ENCODE peak calls at places on chromosomes 2 and 18, in nine cellular contexts. S, J, Q, E, K, L, V, B and O are unnamed samples.

GRCh38 chr2:238183846-238184245 is 19.6 kb downstream of the ILKAP start:
- DNase-seq in J (no peak), B (no peak), S (no peak), L (no peak), E (no peak), V (no peak), K (no peak), Q (no peak), O (peak; percentile 55)

GRCh38 chr2:11467126-11467649 is 1.2 kb upstream of the E2F6 start:
- DNase-seq in B (no peak), S (no peak), E (no peak), L (no peak), V (no peak), Q (no peak), K (no peak), J (no peak), O (no peak)

GRCh38 chr2:64317712-64318475 is 136.1 kb upstream of the LGALSL start:
- DNase-seq in B (no peak), L (no peak), V (no peak), Q (no peak), J (no peak), K (no peak), S (no peak), E (no peak), O (no peak)

GRCh38 chr2:164841719-164842623 is at the start of gene COBLL1:
- DNase-seq in J (peak; percentile 70), L (peak; percentile 59), E (peak; percentile 4), B (peak; percentile 47), Q (peak; percentile 69), K (peak; percentile 65), V (peak; percentile 20), S (peak; percentile 71), O (peak; percentile 97)

GRCh38 chr2:145235312-145235711 is 715.4 kb upstream of the ZEB2 start:
- DNase-seq in K (no peak), Q (no peak), L (peak; percentile 39), S (no peak), J (peak; percentile 4), B (no peak), V (no peak), E (no peak), O (no peak)

GRCh38 chr2:234438322-234438977 is 58.4 kb downstream of the ARL4C start:
- DNase-seq in L (no peak), Q (no peak), E (no peak), B (no peak), J (no peak), K (no peak), S (no peak), V (no peak), O (no peak)

GRCh38 chr2:179898873-179899272 is 37.5 kb upstream of the ZNF385B start:
- DNase-seq in K (peak; percentile 30), B (no peak), E (no peak), J (peak; percentile 46), Q (peak; percentile 46), S (peak; percentile 19), L (peak; percentile 62), V (no peak), O (peak; percentile 27)

GRCh38 chr2:204282525-204282924 is 262.8 kb upstream of the PARD3B start:
- DNase-seq in K (no peak), B (no peak), E (no peak), V (no peak), S (no peak), J (no peak), Q (no peak), L (no peak), O (peak; percentile 84)

GRCh38 chr2:215664847-215665525 is 229.1 kb upstream of the FN1 start:
- DNase-seq in E (no peak), B (peak; percentile 5), V (no peak), L (no peak), S (no peak), K (no peak), Q (no peak), J (peak; percentile 94), O (no peak)

GRCh38 chr2:121200419-121201315 is 84.3 kb downstream of the TFCP2L1 start:
- DNase-seq in Q (no peak), E (no peak), L (no peak), J (peak; percentile 22), S (no peak), V (no peak), B (no peak), K (no peak), O (no peak)

GRCh38 chr2:66437601-66438497 is 2.9 kb downstream of the MEIS1 start:
- DNase-seq in J (no peak), V (no peak), E (no peak), S (no peak), B (no peak), K (no peak), L (peak; percentile 60), Q (no peak), O (peak; percentile 68)

GRCh38 chr2:19541884-19542283 is 183.5 kb upstream of the OSR1 start:
- DNase-seq in K (no peak), L (no peak), S (no peak), V (no peak), B (no peak), E (no peak), Q (peak; percentile 15), J (peak; percentile 17), O (peak; percentile 32)

GRCh38 chr18:50060822-50061221 is 134.1 kb downstream of the MYO5B start:
- DNase-seq in J (no peak), S (no peak), Q (no peak), K (no peak), L (no peak), E (no peak), B (no peak), V (no peak), O (peak; percentile 35)

GRCh38 chr2:177784449-177784845 is 288.1 kb downstream of the PDE11A start:
- DNase-seq in J (peak; percentile 83), K (no peak), V (no peak), E (no peak), S (no peak), Q (no peak), B (no peak), L (no peak), O (no peak)

GRCh38 chr2:128689971-128690370 is 371.3 kb upstream of the HS6ST1 start:
- DNase-seq in E (no peak), J (no peak), K (no peak), S (no peak), L (no peak), Q (no peak), V (no peak), B (no peak), O (no peak)

GRCh38 chr18:21450913-21451312 is 149.6 kb downstream of the ESCO1 start:
- DNase-seq in S (no peak), J (peak; percentile 92), L (peak; percentile 17), E (no peak), V (no peak), B (no peak), Q (no peak), K (no peak), O (no peak)

GRCh38 chr18:24600076-24600654 is 139.7 kb downstream of the HRH4 start:
- DNase-seq in V (no peak), L (peak; percentile 55), J (peak; percentile 71), E (no peak), B (no peak), Q (peak; percentile 65), K (peak; percentile 43), S (peak; percentile 63), O (peak; percentile 90)

GRCh38 chr2:210363261-210363660 is 48.3 kb upstream of the MYL1 start:
- DNase-seq in J (peak; percentile 0), L (no peak), E (no peak), S (no peak), Q (no peak), B (no peak), V (no peak), K (no peak), O (no peak)

GRCh38 chr18:12409466-12409865 is 1.7 kb downstream of the PRELID3A start:
- DNase-seq in B (no peak), L (no peak), E (no peak), Q (no peak), S (no peak), V (no peak), K (no peak), J (peak; percentile 25), O (peak; percentile 65)

GRCh38 chr18:54689319-54689718 is 98.3 kb downstream of the DYNAP start:
- DNase-seq in Q (no peak), B (no peak), K (no peak), S (no peak), J (no peak), V (no peak), E (no peak), L (no peak), O (no peak)

GRCh38 chr2:182300603-182301002 is 126.2 kb downstream of the PDE1A start:
- DNase-seq in E (no peak), B (no peak), S (peak; percentile 57), L (no peak), K (no peak), V (no peak), J (peak; percentile 50), Q (peak; percentile 16), O (peak; percentile 85)

GRCh38 chr18:32907656-32908441 is 135.0 kb upstream of the KLHL14 start:
- DNase-seq in K (no peak), S (no peak), E (no peak), L (no peak), V (no peak), B (no peak), J (no peak), Q (no peak), O (no peak)

GRCh38 chr2:70632388-70632787 is 78.8 kb upstream of the TGFA start:
- DNase-seq in Q (no peak), J (no peak), L (no peak), B (no peak), S (no peak), V (no peak), E (no peak), K (no peak), O (no peak)

GRCh38 chr18:47331641-47332040 is 80.2 kb upstream of the SKOR2 start:
- DNase-seq in J (no peak), L (no peak), K (no peak), S (no peak), Q (no peak), E (no peak), B (no peak), V (no peak), O (no peak)

GRCh38 chr2:164705412-164706167 is 84.3 kb upstream of the GRB14 start:
- DNase-seq in B (no peak), K (no peak), Q (no peak), S (no peak), L (no peak), J (no peak), V (no peak), E (no peak), O (no peak)

GRCh38 chr2:80169811-80170594 is 134.5 kb downstream of the LRRTM1 start:
- DNase-seq in J (no peak), L (no peak), E (no peak), Q (no peak), V (no peak), K (no peak), B (no peak), S (no peak), O (peak; percentile 57)

GRCh38 chr2:237909801-237910475 is 50.5 kb downstream of the RAMP1 start:
- DNase-seq in L (no peak), Q (no peak), B (no peak), V (no peak), E (no peak), S (no peak), K (no peak), J (no peak), O (no peak)

GRCh38 chr2:176161817-176162626 is 4.9 kb downstream of the HOXD3 start:
- DNase-seq in K (no peak), Q (no peak), J (no peak), S (no peak), B (no peak), E (no peak), V (no peak), L (no peak), O (peak; percentile 89)

GRCh38 chr2:30721668-30722647 is 85.3 kb downstream of the CAPN13 start:
- DNase-seq in S (no peak), L (no peak), Q (no peak), V (peak; percentile 5), E (no peak), B (no peak), J (no peak), K (no peak), O (no peak)

GRCh38 chr18:63578357-63578958 is 8.7 kb upstream of the SERPINB13 start:
- DNase-seq in B (peak; percentile 1), V (no peak), K (peak; percentile 62), Q (peak; percentile 18), E (no peak), J (peak; percentile 43), L (peak; percentile 73), S (peak; percentile 11), O (peak; percentile 70)

GRCh38 chr2:213121677-213122076 is 29.7 kb downstream of the IKZF2 start:
- DNase-seq in L (no peak), B (no peak), J (no peak), S (no peak), V (no peak), Q (no peak), K (no peak), E (no peak), O (no peak)